ENCODE peak calls at places on chromosomes 7 and 10, in seven cellular contexts. G, B, P, Y, W, D and U are unnamed samples.

GRCh38 chr10:102720775-102721301 is 6.4 kb downstream of the SFXN2 start:
- DNase-seq in P (no peak), G (no peak), B (no peak), W (no peak), Y (no peak), D (no peak), U (no peak)

GRCh38 chr7:121449735-121450134 is 53.6 kb upstream of the FAM3C start:
- DNase-seq in B (no peak), P (no peak), G (no peak), W (no peak), D (no peak), Y (no peak), U (no peak)

GRCh38 chr7:154965014-154965413 is 37.9 kb downstream of the PAXIP1 start:
- DNase-seq in W (no peak), P (no peak), B (no peak), Y (no peak), D (no peak), G (no peak), U (no peak)

GRCh38 chr7:91995391-91995790 is 54.7 kb downstream of the AKAP9 start:
- DNase-seq in G (no peak), P (no peak), D (no peak), Y (no peak), B (no peak), W (no peak), U (no peak)

GRCh38 chr10:114811769-114812353 is 9.7 kb upstream of the FHIP2A start:
- DNase-seq in B (no peak), P (no peak), Y (no peak), G (no peak), W (no peak), D (no peak), U (no peak)

GRCh38 chr10:77274046-77274795 is 363.4 kb downstream of the KCNMA1 start:
- DNase-seq in Y (no peak), W (peak; percentile 40), P (no peak), B (no peak), D (no peak), G (no peak), U (no peak)

GRCh38 chr10:124611738-124612137 is 132.4 kb downstream of the FAM53B start:
- DNase-seq in B (no peak), D (no peak), Y (no peak), W (no peak), P (peak; percentile 41), G (peak; percentile 90), U (no peak)

GRCh38 chr10:70296406-70296899 is 12.6 kb upstream of the NPFFR1 start:
- DNase-seq in B (peak; percentile 7), D (no peak), G (peak; percentile 88), W (peak; percentile 90), P (no peak), Y (peak; percentile 43), U (no peak)

GRCh38 chr10:62264702-62265436 is 3.8 kb downstream of the RTKN2 start:
- DNase-seq in G (no peak), Y (peak; percentile 53), W (no peak), B (peak; percentile 96), D (no peak), P (no peak), U (no peak)

GRCh38 chr10:120514035-120514620 is 57.1 kb downstream of the PLPP4 start:
- DNase-seq in P (no peak), B (peak; percentile 84), W (no peak), D (no peak), Y (peak; percentile 67), G (no peak), U (no peak)

GRCh38 chr7:139436806-139437205 is 46.7 kb downstream of the KLRG2 start:
- DNase-seq in D (no peak), Y (no peak), P (no peak), G (no peak), B (no peak), W (no peak), U (no peak)

GRCh38 chr10:112790030-112790429 is 160.0 kb upstream of the TCF7L2 start:
- DNase-seq in B (peak; percentile 62), D (no peak), Y (no peak), P (no peak), G (no peak), W (no peak), U (no peak)

GRCh38 chr10:94725871-94726270 is 36.6 kb upstream of the CYP2C19 start:
- DNase-seq in G (no peak), Y (no peak), B (no peak), W (no peak), P (no peak), D (no peak), U (no peak)

GRCh38 chr10:78526347-78526746 is 492.7 kb downstream of the RPS24 start:
- DNase-seq in Y (no peak), B (no peak), G (no peak), D (no peak), W (no peak), P (no peak), U (no peak)

GRCh38 chr7:87156709-87157108 is 4.5 kb downstream of the DMTF1 start:
- DNase-seq in D (no peak), P (no peak), B (no peak), G (no peak), W (no peak), Y (no peak), U (no peak)

GRCh38 chr10:76922666-76923065 is 714.9 kb downstream of the KCNMA1 start:
- DNase-seq in P (no peak), G (no peak), B (no peak), D (no peak), W (no peak), Y (no peak), U (no peak)

GRCh38 chr7:38229386-38229785 is 44.0 kb downstream of the TARP start:
- DNase-seq in D (no peak), G (no peak), Y (no peak), B (no peak), W (no peak), P (no peak), U (no peak)

GRCh38 chr10:12396567-12396966 is 47.2 kb downstream of the CAMK1D start:
- DNase-seq in B (no peak), P (no peak), Y (no peak), W (no peak), D (no peak), G (no peak), U (no peak)

GRCh38 chr10:16816830-16817124 is 447 bp downstream of the RSU1 start:
- DNase-seq in G (no peak), D (no peak), B (no peak), P (no peak), Y (no peak), W (no peak), U (no peak)

GRCh38 chr10:16819026-16819425 is 1.8 kb upstream of the RSU1 start:
- DNase-seq in Y (no peak), P (no peak), G (no peak), B (no peak), D (no peak), W (no peak), U (no peak)

GRCh38 chr10:16819436-16819835 is 2.2 kb upstream of the RSU1 start:
- DNase-seq in D (no peak), P (no peak), G (no peak), B (peak; percentile 58), Y (no peak), W (no peak), U (no peak)

GRCh38 chr10:16816142-16816541 is 1.1 kb downstream of the RSU1 start:
- DNase-seq in G (no peak), B (peak; percentile 12), P (no peak), W (no peak), Y (no peak), D (no peak), U (no peak)

DNA sequence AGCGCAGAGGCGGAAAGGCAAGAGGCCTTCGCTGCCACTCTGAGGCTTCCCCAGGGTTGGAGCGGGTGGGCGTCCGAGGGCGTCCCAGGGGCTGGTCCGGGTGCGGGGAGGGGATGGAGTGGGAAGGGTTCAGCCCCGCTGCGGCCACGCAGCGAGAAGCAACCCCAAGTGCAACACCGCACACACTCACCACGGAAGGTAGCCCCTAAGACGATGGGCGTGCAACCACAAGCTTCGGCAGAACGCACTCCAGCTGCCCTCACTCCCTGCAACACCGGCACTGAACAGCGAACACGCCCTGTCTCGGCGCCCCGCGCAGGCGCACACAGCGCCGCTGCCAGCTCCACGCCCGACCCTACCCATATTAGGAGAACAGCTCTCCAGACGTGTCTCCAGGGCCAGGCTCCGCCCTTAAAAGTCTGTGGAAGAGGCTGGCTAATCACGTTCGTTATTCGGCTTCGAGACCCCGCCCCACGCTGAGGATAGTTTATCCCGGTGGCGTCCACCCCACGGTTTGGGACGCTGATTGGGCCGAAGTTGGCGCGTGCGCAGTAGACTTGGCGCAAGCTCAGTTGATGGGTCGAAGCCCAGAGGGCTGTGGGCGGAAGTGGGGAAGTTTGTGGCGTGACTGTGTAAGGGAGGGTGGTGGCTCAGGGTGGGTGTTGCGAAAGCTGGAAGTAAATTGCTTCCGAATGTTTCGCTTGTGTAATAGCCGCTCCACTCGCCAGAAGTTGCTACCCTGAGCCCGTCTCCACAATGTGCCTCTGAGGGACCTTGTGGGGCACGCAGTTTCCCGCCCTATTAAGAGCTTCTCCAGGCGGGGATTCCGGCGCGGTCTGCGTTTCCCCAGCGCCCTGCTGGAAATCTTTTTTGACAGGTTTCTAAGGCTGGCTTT is at the start of gene RSU1:
- DNase-seq in Y (peak; percentile 100), G (peak; percentile 100), B (peak; percentile 100), D (peak; percentile 99), W (peak; percentile 100), P (peak; percentile 100), U (peak; percentile 99)
- H3K27ac ChIP-seq in Y (no peak within 1 kb of the TSS), G (peak within 1 kb of the TSS; percentile 93), B (peak within 1 kb of the TSS; percentile 67), D (peak within 1 kb of the TSS; percentile 72), W (peak within 1 kb of the TSS; percentile 91), P (peak within 1 kb of the TSS; percentile 83), U (peak within 1 kb of the TSS; percentile 80)

DNA sequence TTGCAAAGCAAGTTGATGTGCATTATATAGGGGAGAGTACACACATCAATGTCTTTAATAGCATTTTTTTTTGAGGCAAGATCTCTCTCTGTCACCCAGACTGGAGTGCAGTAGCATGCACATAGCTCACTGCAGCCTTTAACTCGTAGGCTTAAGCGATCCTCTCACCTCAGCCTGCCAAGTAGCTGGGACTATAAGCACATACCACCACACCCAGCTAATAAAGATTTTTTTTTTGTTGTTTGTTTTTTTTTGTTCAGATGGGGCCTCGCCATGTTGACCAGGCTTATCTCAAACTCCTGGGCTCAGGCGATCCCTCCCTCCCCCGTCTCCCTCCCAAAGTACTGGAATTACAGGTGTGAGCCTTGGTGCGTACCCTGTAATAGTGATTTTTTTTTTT is 1.5 kb downstream of the UMAD1 start:
- DNase-seq in B (no peak), P (no peak), W (no peak), Y (no peak), D (no peak), G (no peak), U (no peak)
- H3K27ac ChIP-seq in B (no peak overlapping the region), P (no peak overlapping the region), W (no peak overlapping the region), Y (no peak overlapping the region), D (no peak overlapping the region), G (no peak overlapping the region), U (no peak overlapping the region)

DNA sequence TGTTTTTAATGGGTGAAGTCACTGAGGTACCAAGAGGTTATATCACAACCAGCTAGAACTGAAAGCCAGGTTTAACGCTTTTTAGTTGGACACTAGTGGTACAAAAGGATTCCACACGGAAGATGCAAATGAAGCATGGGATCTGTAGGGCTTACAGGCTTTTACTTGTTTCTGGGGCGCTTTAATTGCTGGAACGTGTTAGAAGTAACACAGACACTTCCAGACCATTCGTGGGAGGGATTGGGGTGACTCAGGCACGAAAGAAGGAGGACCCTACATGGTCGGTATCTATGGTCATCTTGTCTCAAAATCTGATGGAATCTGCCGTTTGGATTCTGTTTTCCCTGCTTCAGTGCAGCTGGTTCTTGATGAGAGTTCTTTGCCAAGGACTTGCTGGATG is 1.0 kb downstream of the YKT6 start:
- DNase-seq in P (no peak), W (no peak), G (no peak), B (no peak), Y (no peak), D (no peak), U (no peak)
- H3K27ac ChIP-seq in P (no peak overlapping the region), W (no peak overlapping the region), G (no peak overlapping the region), B (no peak overlapping the region), Y (no peak overlapping the region), D (no peak overlapping the region), U (no peak overlapping the region)

GRCh38 chr7:1012004-1012348 is 29.0 kb downstream of the CYP2W1 start:
- DNase-seq in D (no peak), W (no peak), P (no peak), B (no peak), G (no peak), Y (no peak), U (no peak)
- H3K27ac ChIP-seq in D (no peak overlapping the region), W (no peak overlapping the region), P (no peak overlapping the region), B (no peak overlapping the region), G (no peak overlapping the region), Y (no peak overlapping the region), U (no peak overlapping the region)